ENCODE peak calls at places on chromosomes 5 and 9, in nine cellular contexts. O is fibroblast of the aortic adventitia, Z is AG09309, K is kidney, F is transverse colon, H is uterus, I is psoas muscle, B is foreskin fibroblast, P is OCI-LY7. A is an unnamed sample.
A peak's percentile ranks its signal among the peaks of the same experiment; 100 is the strongest.

GRCh38 chr5:115571441-115571878 is 26.9 kb upstream of the FEM1C start:
- DNase-seq in O (peak; percentile 53), Z (no peak), K (no peak), F (no peak), H (no peak), I (no peak), B (no peak), P (no peak), A (no peak)

GRCh38 chr9:123246534-123246933 is 21.9 kb downstream of the STRBP start:
- DNase-seq in O (peak; percentile 7), Z (no peak), K (no peak), F (no peak), H (no peak), I (no peak), B (no peak), P (no peak), A (peak; percentile 12)

GRCh38 chr5:172600571-172600970 is 40.5 kb upstream of the NEURL1B start:
- DNase-seq in O (no peak), Z (no peak), K (no peak), F (no peak), H (no peak), I (no peak), B (no peak), P (no peak), A (no peak)

GRCh38 chr5:74649421-74649973 is 9.0 kb upstream of the ENC1 start:
- DNase-seq in O (peak; percentile 76), Z (no peak), K (no peak), F (no peak), H (no peak), I (no peak), B (no peak), P (no peak), A (no peak)

GRCh38 chr9:137791947-137792346 is 85.6 kb upstream of the CACNA1B start:
- DNase-seq in O (no peak), Z (no peak), K (no peak), F (no peak), H (no peak), I (no peak), B (no peak), P (no peak), A (no peak)

GRCh38 chr5:56516441-56516840 is 283.3 kb upstream of the ANKRD55 start:
- DNase-seq in O (no peak), Z (no peak), K (no peak), F (no peak), H (no peak), I (no peak), B (no peak), P (no peak), A (no peak)

GRCh38 chr5:172646716-172647285 is 5.7 kb downstream of the NEURL1B start:
- DNase-seq in O (peak; percentile 34), Z (no peak), K (no peak), F (peak; percentile 66), H (peak; percentile 62), I (no peak), B (no peak), P (no peak), A (peak; percentile 20)

GRCh38 chr5:2186472-2187015 is 303.8 kb upstream of the IRX4 start:
- DNase-seq in O (no peak), Z (no peak), K (peak; percentile 60), F (no peak), H (no peak), I (no peak), B (no peak), P (no peak), A (no peak)

GRCh38 chr9:17462869-17463464 is 115.9 kb upstream of the SH3GL2 start:
- DNase-seq in O (peak; percentile 80), Z (peak; percentile 16), K (no peak), F (peak; percentile 14), H (peak; percentile 34), I (no peak), B (peak; percentile 45), P (peak; percentile 55), A (peak; percentile 72)

GRCh38 chr5:171705036-171705435 is 80.6 kb upstream of the SMIM23 start:
- DNase-seq in O (no peak), Z (no peak), K (no peak), F (no peak), H (no peak), I (no peak), B (no peak), P (no peak), A (no peak)

GRCh38 chr5:119356384-119357188 is 767 bp downstream of the TNFAIP8 start:
- DNase-seq in O (peak; percentile 46), Z (no peak), K (no peak), F (no peak), H (no peak), I (no peak), B (no peak), P (peak; percentile 69), A (no peak)

GRCh38 chr9:122403381-122404002 is 32.7 kb downstream of the PTGS1 start:
- DNase-seq in O (peak; percentile 53), Z (peak; percentile 29), K (no peak), F (no peak), H (no peak), I (no peak), B (peak; percentile 92), P (no peak), A (peak; percentile 13)

GRCh38 chr5:102811962-102812361 is 56.9 kb downstream of the PAM start:
- DNase-seq in O (peak; percentile 28), Z (no peak), K (no peak), F (no peak), H (no peak), I (no peak), B (peak; percentile 45), P (no peak), A (peak; percentile 44)

GRCh38 chr5:151107738-151108520 is 27.1 kb upstream of the TNIP1 start:
- DNase-seq in O (peak; percentile 60), Z (no peak), K (no peak), F (peak; percentile 67), H (no peak), I (no peak), B (peak; percentile 19), P (no peak), A (peak; percentile 51)

GRCh38 chr9:126945682-126946081 is 31.1 kb downstream of the RALGPS1 start:
- DNase-seq in O (no peak), Z (no peak), K (no peak), F (no peak), H (no peak), I (no peak), B (no peak), P (no peak), A (no peak)

GRCh38 chr9:126953089-126953809 is 38.7 kb downstream of the RALGPS1 start:
- DNase-seq in O (peak; percentile 63), Z (no peak), K (no peak), F (no peak), H (peak; percentile 36), I (no peak), B (no peak), P (no peak), A (peak; percentile 35)

GRCh38 chr9:126942369-126942768 is 27.8 kb downstream of the RALGPS1 start:
- DNase-seq in O (no peak), Z (no peak), K (no peak), F (no peak), H (no peak), I (no peak), B (no peak), P (no peak), A (no peak)

GRCh38 chr9:126952180-126952960 is 37.8 kb downstream of the RALGPS1 start:
- DNase-seq in O (peak; percentile 63), Z (no peak), K (no peak), F (no peak), H (peak; percentile 44), I (no peak), B (no peak), P (no peak), A (no peak)

GRCh38 chr9:126947529-126947928 is 32.9 kb downstream of the RALGPS1 start:
- DNase-seq in O (no peak), Z (no peak), K (no peak), F (no peak), H (no peak), I (no peak), B (no peak), P (peak; percentile 29), A (no peak)
- H3K4me3 ChIP-seq in O (no peak overlapping the region), Z (no peak overlapping the region), K (no peak overlapping the region), F (no peak overlapping the region), H (no peak overlapping the region), I (no peak overlapping the region), B (no peak overlapping the region), P (no peak overlapping the region), A (no peak overlapping the region)

GRCh38 chr5:139364466-139364865 is 18.6 kb downstream of the SLC23A1 start:
- DNase-seq in O (no peak), Z (no peak), K (no peak), F (no peak), H (no peak), I (no peak), B (no peak), P (no peak), A (peak; percentile 64)

GRCh38 chr5:139371482-139372435 is 11.3 kb downstream of the SLC23A1 start:
- DNase-seq in O (no peak), Z (no peak), K (peak; percentile 6), F (no peak), H (peak; percentile 10), I (no peak), B (no peak), P (no peak), A (no peak)

GRCh38 chr5:139363937-139364336 is 19.2 kb downstream of the SLC23A1 start:
- DNase-seq in O (no peak), Z (no peak), K (no peak), F (no peak), H (no peak), I (no peak), B (no peak), P (no peak), A (no peak)

GRCh38 chr5:139369181-139369580 is 13.9 kb downstream of the SLC23A1 start:
- DNase-seq in O (peak; percentile 21), Z (no peak), K (no peak), F (no peak), H (no peak), I (no peak), B (peak; percentile 63), P (no peak), A (no peak)

DNA sequence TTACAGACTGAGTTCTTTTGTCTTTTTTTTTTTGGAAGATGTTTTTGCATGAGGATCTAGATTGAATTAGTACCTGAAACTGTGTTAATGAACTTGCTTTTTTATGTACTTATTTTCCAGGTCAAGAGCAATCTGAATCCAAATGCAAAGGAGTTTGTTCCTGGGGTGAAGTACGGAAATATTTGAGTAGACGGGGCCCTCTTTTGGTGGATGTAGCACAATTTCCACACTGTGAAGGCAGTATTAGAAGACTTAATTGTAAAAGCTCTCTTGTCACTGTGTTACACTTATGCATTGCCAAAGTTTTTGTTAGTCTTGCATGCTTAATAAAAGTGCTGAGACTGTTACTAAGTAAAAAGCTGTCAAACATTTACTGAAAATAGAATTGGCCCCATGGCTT is 14.5 kb downstream of the SLC23A1 start:
- DNase-seq in O (no peak), Z (no peak), K (no peak), F (no peak), H (no peak), I (no peak), B (no peak), P (peak; percentile 27), A (peak; percentile 19)
- TF ChIP-seq CTCF in O (no peak), Z (no peak), K (no peak), F (no peak), H (no peak), I (no peak), B (no peak), P (peak; percentile 70), A (no peak)

GRCh38 chr5:15702102-15702501 is 202.1 kb downstream of the FBXL7 start:
- DNase-seq in O (peak; percentile 43), Z (peak; percentile 46), K (no peak), F (no peak), H (no peak), I (no peak), B (peak; percentile 32), P (no peak), A (peak; percentile 47)
- H3K4me3 ChIP-seq in O (no peak overlapping the region), Z (no peak overlapping the region), K (no peak overlapping the region), F (no peak overlapping the region), H (no peak overlapping the region), I (no peak overlapping the region), B (no peak overlapping the region), P (no peak overlapping the region), A (no peak overlapping the region)

GRCh38 chr9:113581865-113582697 is 118.6 kb downstream of the RGS3 start:
- DNase-seq in O (peak; percentile 68), Z (no peak), K (peak; percentile 95), F (peak; percentile 87), H (peak; percentile 66), I (peak; percentile 73), B (peak; percentile 87), P (peak; percentile 99), A (peak; percentile 97)
- TF ChIP-seq CTCF in O (peak; percentile 21), Z (no peak), K (peak; percentile 41), F (no peak), H (no peak), I (peak; percentile 19), B (peak; percentile 31), P (peak; percentile 86), A (peak; percentile 64)

A was measured in fibroblast of villous mesenchyme.